ENCODE peak calls at places on chromosomes 13 and 19, in four cellular contexts. C is SK-N-SH, R is HepG2, I is A549. Z is an unnamed sample.

GRCh38 chr19:32437096-32437495 is 31.5 kb downstream of the DPY19L3 start:
- DNase-seq in R (no peak), C (no peak), I (no peak), Z (no peak)

GRCh38 chr19:510606-511100 is 3.4 kb downstream of the TPGS1 start:
- DNase-seq in R (peak), C (peak), I (peak), Z (peak)

GRCh38 chr13:36891752-36892151 is 28.3 kb downstream of the SMAD9 start:
- DNase-seq in I (no peak), C (no peak), R (no peak), Z (no peak)

GRCh38 chr19:12555456-12555930 is 4.2 kb upstream of the ZNF564 start:
- DNase-seq in I (no peak), R (no peak), C (peak), Z (no peak)

GRCh38 chr19:39390759-39391592 is at the start of the genes MED29 and PAF1:
- DNase-seq in I (peak), C (peak), R (peak), Z (peak)

GRCh38 chr13:51291341-51291740 is 48.1 kb upstream of the SERPINE3 start:
- DNase-seq in R (peak), I (peak), C (no peak), Z (no peak)

GRCh38 chr19:869245-870177 is 10.0 kb downstream of the CFD start:
- DNase-seq in C (no peak), I (peak), R (no peak), Z (no peak)

GRCh38 chr13:20291675-20292074 is 59.6 kb upstream of the GJB6 start:
- DNase-seq in C (no peak), I (no peak), R (no peak), Z (no peak)

GRCh38 chr13:50991624-50992610 is 82.3 kb downstream of the RNASEH2B start:
- DNase-seq in C (no peak), I (no peak), R (no peak), Z (peak)

GRCh38 chr13:47829684-47830083 is 171.4 kb downstream of the SUCLA2 start:
- DNase-seq in C (no peak), I (no peak), R (no peak), Z (no peak)

GRCh38 chr13:80945328-80945727 is 604.4 kb upstream of the SPRY2 start:
- DNase-seq in R (peak), C (peak), I (peak), Z (no peak)

GRCh38 chr19:8578642-8579265 is 1.5 kb upstream of the MYO1F start:
- DNase-seq in R (peak), C (peak), I (peak), Z (no peak)

GRCh38 chr19:52640916-52641315 is 2.8 kb upstream of the ZNF83 start:
- DNase-seq in I (no peak), R (no peak), C (peak), Z (no peak)

GRCh38 chr13:24271611-24272451 is 37.5 kb upstream of the C1QTNF9 start:
- DNase-seq in C (peak), I (no peak), R (peak), Z (peak)

GRCh38 chr19:57946316-57946715 is 1.2 kb downstream of the ZNF256 start:
- DNase-seq in I (no peak), C (no peak), R (no peak), Z (no peak)

GRCh38 chr13:111046590-111047141 is 68.4 kb upstream of the ARHGEF7 start:
- DNase-seq in R (no peak), C (no peak), I (no peak), Z (peak)

GRCh38 chr19:1104452-1105216 is 840 bp downstream of the GPX4 start:
- DNase-seq in R (peak), C (peak), I (peak), Z (no peak)

GRCh38 chr19:13930402-13930801 is 7.8 kb downstream of the PODNL1 start:
- DNase-seq in R (no peak), I (no peak), C (peak), Z (no peak)

GRCh38 chr13:100789968-100790367 is 115.4 kb upstream of the TMTC4 start:
- DNase-seq in C (no peak), R (no peak), I (no peak), Z (no peak)

GRCh38 chr19:661427-662196 is 1.4 kb downstream of the RNF126 start:
- DNase-seq in R (no peak), I (no peak), C (no peak), Z (no peak)

GRCh38 chr19:18306209-18306902 is 16.5 kb downstream of the LSM4 start:
- DNase-seq in C (peak), R (no peak), I (no peak), Z (no peak)

GRCh38 chr13:85230754-85231153 is 568.5 kb downstream of the SLITRK6 start:
- DNase-seq in R (no peak), I (no peak), C (no peak), Z (no peak)

GRCh38 chr13:102452831-102453230 is 51.0 kb upstream of the FGF14 start:
- DNase-seq in I (no peak), R (no peak), C (no peak), Z (no peak)

GRCh38 chr19:37077929-37078716 is at the start of gene ZNF420:
- DNase-seq in I (peak), R (peak), C (peak), Z (peak)

GRCh38 chr19:37079238-37079637 is 1.0 kb downstream of the ZNF420 start:
- DNase-seq in I (peak), C (no peak), R (no peak), Z (no peak)

GRCh38 chr19:37074819-37075362 is 3.3 kb upstream of the ZNF420 start:
- DNase-seq in R (no peak), I (no peak), C (no peak), Z (no peak)

GRCh38 chr19:37078717-37079032 is 442 bp downstream of the ZNF420 start:
- DNase-seq in R (no peak), I (no peak), C (no peak), Z (peak)

GRCh38 chr19:37077615-37077928 is 661 bp upstream of the ZNF420 start:
- DNase-seq in I (no peak), C (no peak), R (peak), Z (no peak)
- TF ChIP-seq PBX3 in I (no peak), C (no peak), R (no peak), Z (no peak)

GRCh38 chr13:112741185-112741755 is 51.4 kb downstream of the ATP11A start:
- DNase-seq in R (no peak), C (no peak), I (no peak), Z (no peak)
- TF ChIP-seq PBX3 in R (no peak), C (no peak), I (no peak), Z (no peak)

GRCh38 chr13:107827840-107828549 is 387.3 kb downstream of the LIG4 start:
- DNase-seq in I (no peak), C (peak), R (no peak), Z (no peak)

GRCh38 chr13:107822006-107822405 is 393.3 kb downstream of the LIG4 start:
- DNase-seq in C (no peak), R (no peak), I (no peak), Z (no peak)

GRCh38 chr13:107819071-107819470 is 396.3 kb downstream of the LIG4 start:
- DNase-seq in C (no peak), R (no peak), I (no peak), Z (no peak)

DNA sequence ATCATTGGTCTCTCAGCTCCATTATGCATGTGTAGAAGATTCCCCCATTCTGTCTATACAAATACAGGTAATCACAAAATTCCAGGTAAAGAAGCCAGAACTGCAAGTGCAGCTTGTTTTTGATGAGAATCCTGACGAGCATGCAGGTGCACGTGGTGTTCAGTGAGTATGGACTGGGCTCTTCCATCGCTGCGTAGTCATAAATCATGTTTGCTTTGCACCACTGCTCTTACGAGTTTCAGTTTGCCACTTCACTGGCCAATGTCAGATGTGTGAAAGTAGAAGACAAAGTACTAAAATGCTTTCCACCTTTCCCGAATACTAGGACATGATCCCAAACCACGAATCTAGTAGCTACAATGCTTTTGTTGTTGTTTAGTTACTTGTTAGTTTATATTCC is 390.7 kb downstream of the LIG4 start:
- DNase-seq in I (no peak), R (no peak), C (no peak), Z (no peak)
- TF ChIP-seq PBX3 in I (no peak), R (no peak), C (no peak), Z (no peak)

DNA sequence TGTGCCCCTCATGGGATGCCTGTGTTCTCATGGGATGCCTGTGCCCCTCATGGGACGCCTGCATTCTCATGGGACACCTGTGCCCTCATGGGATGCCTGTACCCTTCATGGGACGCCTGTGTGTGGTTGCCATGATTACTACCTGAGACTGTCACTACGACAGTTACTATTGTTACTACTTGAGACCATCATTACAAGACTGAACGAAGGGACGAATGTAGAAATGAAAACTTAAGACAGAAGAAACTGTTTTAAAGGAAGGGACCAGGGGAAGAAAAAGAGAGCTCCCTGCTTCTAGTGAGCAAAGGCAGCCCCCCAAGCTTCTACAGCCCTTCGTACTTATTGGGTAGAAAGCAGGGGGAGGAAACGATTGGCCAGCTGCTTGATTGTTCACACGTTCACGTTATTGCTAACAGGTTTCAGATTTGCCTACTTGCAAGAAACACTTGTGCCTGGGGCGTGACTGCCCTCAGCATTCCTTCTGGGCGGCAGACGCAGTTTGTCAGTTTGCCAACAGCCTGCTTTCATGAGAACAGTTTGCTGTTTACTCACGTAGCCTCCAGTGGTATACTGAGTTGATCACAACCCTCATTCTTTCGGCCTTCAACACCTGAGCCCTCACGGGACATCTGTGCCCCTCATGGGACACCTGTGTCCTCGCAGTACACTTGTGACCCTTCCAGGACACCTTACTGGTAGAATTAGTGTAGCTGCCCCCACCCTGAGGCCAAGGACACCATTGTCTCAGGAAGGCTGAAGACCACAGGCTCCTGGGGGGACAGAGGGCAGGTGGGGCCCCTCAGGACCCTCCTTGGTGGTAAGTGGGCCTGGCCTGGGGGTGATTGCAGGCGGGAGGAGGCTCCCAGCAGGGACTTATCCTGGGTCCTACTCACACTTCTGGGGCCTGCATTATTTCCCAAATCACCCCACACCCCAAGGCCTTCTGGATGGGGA is 2.5 kb upstream of the S1PR4 start:
- DNase-seq in R (no peak), C (no peak), I (peak), Z (peak)
- TF ChIP-seq PBX3 in R (no peak), C (no peak), I (no peak), Z (no peak)

DNA sequence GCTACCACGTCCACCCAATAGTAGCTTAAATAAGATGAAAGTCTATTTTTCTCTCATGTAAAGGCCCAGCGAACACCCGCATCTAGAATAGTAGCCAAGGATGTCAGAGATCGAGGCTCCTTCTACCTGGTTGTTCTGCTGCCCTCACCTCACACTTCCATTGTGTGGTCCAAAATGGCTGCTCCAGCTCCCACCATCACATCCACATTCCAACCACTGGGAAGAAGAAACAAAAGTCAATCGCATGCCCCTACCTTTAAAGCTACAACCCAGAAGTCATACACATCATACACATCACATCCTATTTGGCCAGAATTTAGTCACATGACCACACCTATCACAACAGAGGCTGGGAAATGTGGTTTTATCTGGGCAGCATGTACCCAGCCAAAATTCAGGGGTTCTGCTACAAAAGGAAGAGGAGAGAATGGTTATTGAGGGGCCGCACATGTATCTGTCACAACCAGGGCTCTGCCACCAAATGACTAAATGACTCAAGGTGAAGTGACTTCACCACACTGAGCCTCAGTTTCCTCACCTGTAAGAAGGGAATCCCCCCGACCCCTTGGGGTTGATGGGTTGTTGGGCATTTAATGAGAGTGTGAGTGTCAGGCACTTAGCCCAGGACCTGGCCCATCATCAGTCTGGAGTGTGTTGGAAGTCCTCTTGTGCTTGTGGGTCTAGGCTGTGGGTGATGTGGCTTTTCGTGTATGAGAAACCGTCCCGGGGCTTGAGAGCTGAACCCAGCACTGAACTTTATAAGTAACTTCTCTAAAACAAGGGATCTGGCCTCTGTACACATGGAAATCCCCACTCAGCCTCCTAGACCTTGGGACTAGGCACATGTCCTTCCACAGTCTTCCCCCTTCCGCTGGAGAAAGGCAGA is 10.2 kb upstream of the CBLC start:
- DNase-seq in I (no peak), R (no peak), C (no peak), Z (no peak)
- TF ChIP-seq PBX3 in I (no peak), R (no peak), C (no peak), Z (no peak)

GRCh38 chr13:79780240-79780639 is 299.3 kb downstream of the NDFIP2 start:
- DNase-seq in C (no peak), R (no peak), I (no peak), Z (peak)

GRCh38 chr13:79781829-79782540 is 301.0 kb downstream of the NDFIP2 start:
- DNase-seq in C (no peak), R (no peak), I (no peak), Z (no peak)

GRCh38 chr13:79779761-79780160 is 298.8 kb downstream of the NDFIP2 start:
- DNase-seq in I (no peak), R (peak), C (no peak), Z (no peak)

GRCh38 chr13:79786176-79786575 is 305.2 kb downstream of the NDFIP2 start:
- DNase-seq in R (no peak), I (no peak), C (no peak), Z (no peak)

DNA sequence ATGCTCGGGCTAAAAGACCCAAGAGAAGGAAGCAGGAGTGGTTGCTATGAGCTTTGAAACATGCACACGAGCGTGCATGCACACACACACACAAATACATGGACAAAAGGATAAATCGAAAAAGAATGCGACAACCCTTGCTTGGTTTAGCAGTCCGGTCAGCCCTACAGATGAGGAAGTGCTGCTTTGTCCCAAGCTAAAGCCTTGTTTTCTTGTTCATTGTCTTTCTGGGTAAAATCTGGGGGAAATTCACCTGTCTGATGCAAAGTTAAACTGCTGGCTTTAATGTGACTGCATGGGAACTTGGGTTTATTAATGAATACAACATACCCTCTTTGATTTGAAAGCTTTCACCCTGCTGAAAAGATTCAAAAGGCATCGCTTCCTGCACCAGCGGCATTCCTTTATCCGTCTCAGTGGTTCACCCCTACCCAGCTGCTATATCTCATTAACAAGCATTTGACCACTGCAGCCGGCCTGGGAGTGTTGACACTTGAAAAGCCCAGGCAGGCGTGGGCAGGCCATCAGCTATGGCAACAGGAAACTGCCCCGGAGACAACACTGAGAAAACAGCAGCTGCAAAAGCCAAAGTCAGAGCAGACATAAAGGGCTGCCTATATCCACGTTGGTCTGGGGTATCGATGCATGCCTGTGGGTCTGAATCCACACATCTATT is 301.7 kb downstream of the NDFIP2 start:
- DNase-seq in I (no peak), R (peak), C (peak), Z (no peak)
- TF ChIP-seq PBX3 in I (no peak), R (no peak), C (peak), Z (no peak)

GRCh38 chr13:74325106-74325505 is 190.9 kb upstream of the KLF12 start:
- DNase-seq in R (peak), I (peak), C (peak), Z (no peak)

GRCh38 chr13:74335370-74335769 is 201.2 kb upstream of the KLF12 start:
- DNase-seq in C (no peak), I (no peak), R (no peak), Z (no peak)

GRCh38 chr13:74324338-74324737 is 190.1 kb upstream of the KLF12 start:
- DNase-seq in R (no peak), I (no peak), C (no peak), Z (no peak)

DNA sequence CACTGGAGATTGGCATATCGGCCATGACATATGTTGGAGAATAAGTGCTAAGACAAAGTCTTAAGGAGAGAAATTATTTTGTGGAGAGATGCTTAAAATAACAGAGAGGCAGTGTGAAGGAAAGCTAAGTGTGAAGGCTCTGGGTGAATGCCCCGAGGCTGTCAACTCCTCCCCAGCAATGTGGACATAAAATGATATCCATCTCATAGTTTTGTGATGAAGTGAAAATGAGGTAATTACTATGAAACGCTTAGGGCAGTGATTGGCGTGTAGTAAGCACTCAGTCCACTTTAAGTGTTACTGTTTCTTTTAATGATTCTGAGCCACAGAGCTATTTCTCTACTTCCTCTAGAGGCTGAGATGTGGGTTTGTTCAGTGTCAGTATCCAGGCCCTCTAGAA is 195.8 kb upstream of the KLF12 start:
- DNase-seq in I (no peak), C (no peak), R (no peak), Z (no peak)
- TF ChIP-seq PBX3 in I (no peak), C (no peak), R (no peak), Z (no peak)